ENCODE peak calls at places on chromosomes 5 and 9, in seven cellular contexts. T is GM12891, U is stomach, Q is suprapubic skin, F is esophagus muscularis mucosa, B is transverse colon, R is breast epithelium. W is an unnamed sample.

GRCh38 chr5:132294728-132295504 is 722 bp downstream of the SLC22A4 start:
- DNase-seq in T (no peak), R (peak), U (peak), B (peak), Q (peak), F (no peak), W (no peak)

GRCh38 chr5:151221574-151221973 is 2.3 kb downstream of the CCDC69 start:
- DNase-seq in T (no peak), Q (no peak), R (no peak), F (no peak), B (no peak), U (no peak), W (no peak)

GRCh38 chr5:154520861-154521453 is 42.9 kb upstream of the HAND1 start:
- DNase-seq in Q (no peak), T (peak), B (peak), R (no peak), U (no peak), F (no peak), W (peak)

GRCh38 chr5:5387192-5387591 is 35.3 kb upstream of the ICE1 start:
- DNase-seq in T (no peak), R (no peak), F (no peak), Q (no peak), U (no peak), B (no peak), W (no peak)

GRCh38 chr9:108904161-108904560 is 29.8 kb downstream of the ELP1 start:
- DNase-seq in T (no peak), B (no peak), F (no peak), U (no peak), R (no peak), Q (no peak), W (no peak)

GRCh38 chr5:36177715-36178556 is 26.0 kb downstream of the SKP2 start:
- DNase-seq in Q (no peak), T (no peak), F (no peak), R (no peak), B (no peak), U (no peak), W (no peak)

GRCh38 chr9:9904021-9904420 is 708.8 kb downstream of the PTPRD start:
- DNase-seq in F (no peak), B (no peak), R (no peak), Q (no peak), T (no peak), U (no peak), W (no peak)

GRCh38 chr5:150562832-150563231 is 54.9 kb downstream of the NDST1 start:
- DNase-seq in B (peak), U (no peak), T (no peak), F (no peak), Q (no peak), R (no peak), W (no peak)

GRCh38 chr5:173903396-173904140 is 15.4 kb downstream of the CPEB4 start:
- DNase-seq in Q (no peak), B (no peak), T (no peak), F (no peak), U (no peak), R (no peak), W (no peak)

GRCh38 chr5:126414874-126415502 is 8.2 kb upstream of the GRAMD2B start:
- DNase-seq in Q (no peak), U (no peak), F (no peak), R (peak), B (no peak), T (no peak), W (no peak)

GRCh38 chr5:110088676-110089436 is 399.1 kb downstream of the MAN2A1 start:
- DNase-seq in Q (no peak), T (no peak), R (no peak), U (no peak), F (no peak), B (no peak), W (no peak)

GRCh38 chr9:4985376-4986266 is 549 bp downstream of the JAK2 start:
- DNase-seq in T (no peak), Q (peak), B (peak), U (peak), R (no peak), F (no peak), W (no peak)

GRCh38 chr5:171610686-171611085 is 174.9 kb upstream of the SMIM23 start:
- DNase-seq in Q (no peak), F (no peak), R (no peak), T (no peak), B (no peak), U (no peak), W (no peak)

GRCh38 chr5:1507457-1507856 is 16.3 kb downstream of the LPCAT1 start:
- DNase-seq in Q (peak), R (no peak), T (no peak), U (no peak), B (no peak), F (no peak), W (no peak)

GRCh38 chr9:88745281-88746001 is 210.5 kb downstream of the NXNL2 start:
- DNase-seq in R (no peak), T (no peak), F (peak), Q (no peak), B (peak), U (no peak), W (no peak)

GRCh38 chr5:93658044-93658443 is 75.0 kb downstream of the NR2F1 start:
- DNase-seq in R (no peak), B (no peak), Q (no peak), F (no peak), T (no peak), U (no peak), W (no peak)

GRCh38 chr5:40762716-40763115 is 7.0 kb upstream of the TTC33 start:
- DNase-seq in T (no peak), Q (no peak), B (no peak), R (no peak), F (no peak), U (no peak), W (no peak)

GRCh38 chr5:74272019-74272775 is 368.3 kb downstream of the ENC1 start:
- DNase-seq in Q (no peak), U (no peak), R (no peak), B (no peak), F (peak), T (no peak), W (no peak)

GRCh38 chr9:128027166-128027539 is 40.0 kb downstream of the NAIF1 start:
- DNase-seq in B (peak), F (no peak), R (no peak), Q (no peak), T (no peak), U (no peak), W (no peak)

DNA sequence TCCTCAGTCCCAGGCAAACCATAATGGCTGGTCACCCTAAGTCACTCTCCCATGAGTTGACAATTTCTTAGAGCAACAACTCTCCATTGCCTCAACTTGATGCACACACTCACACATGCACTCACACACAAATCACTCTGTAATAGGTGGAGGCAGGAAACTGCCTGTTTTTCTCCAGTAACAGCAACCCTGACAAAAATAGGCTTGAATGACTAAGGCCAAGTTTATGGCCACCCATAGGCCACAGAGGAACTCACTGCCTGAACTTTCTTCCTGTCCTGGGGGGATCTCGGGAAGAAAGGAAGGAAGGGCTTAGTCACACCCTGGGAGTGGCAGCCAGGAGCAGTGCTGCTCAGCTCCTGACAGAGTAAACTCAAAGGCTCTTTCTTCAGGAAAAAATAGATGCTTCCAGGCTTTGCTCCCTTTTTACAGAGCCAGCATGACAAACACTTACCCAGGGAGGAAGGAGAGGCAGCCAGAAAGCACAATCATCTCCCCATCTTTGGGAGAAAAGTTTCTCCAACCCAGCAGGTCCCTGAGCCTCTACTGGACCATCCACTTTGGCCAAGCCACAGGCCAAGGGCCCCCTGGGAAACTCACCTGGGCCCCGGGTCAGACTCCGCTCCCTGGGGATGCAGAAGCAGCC is 368 bp downstream of the SH3TC2 start:
- DNase-seq in B (peak), T (no peak), F (peak), U (no peak), Q (no peak), R (no peak), W (no peak)
- TF ChIP-seq POLR2AphosphoS5 in B (no peak), T (no peak), F (peak), U (no peak), Q (no peak), R (no peak), W (no peak)

GRCh38 chr5:91049112-91049511 is 334.0 kb downstream of the ARRDC3 start:
- DNase-seq in U (no peak), F (no peak), Q (no peak), B (no peak), R (no peak), T (no peak), W (no peak)
- TF ChIP-seq POLR2AphosphoS5 in U (no peak), F (no peak), Q (no peak), B (no peak), R (no peak), T (no peak), W (no peak)

GRCh38 chr9:133453651-133454050 is 6.1 kb upstream of the CACFD1 start:
- DNase-seq in B (no peak), T (no peak), Q (no peak), R (no peak), F (no peak), U (no peak), W (no peak)

GRCh38 chr9:133445293-133445969 is 14.3 kb upstream of the CACFD1 start:
- DNase-seq in F (no peak), Q (no peak), R (no peak), T (no peak), B (no peak), U (no peak), W (no peak)

GRCh38 chr9:133452562-133452961 is 7.2 kb upstream of the CACFD1 start:
- DNase-seq in U (no peak), Q (no peak), T (no peak), F (no peak), B (no peak), R (no peak), W (no peak)

GRCh38 chr9:133448487-133448972 is 11.2 kb upstream of the CACFD1 start:
- DNase-seq in T (no peak), F (no peak), Q (no peak), R (no peak), B (no peak), U (peak), W (no peak)

DNA sequence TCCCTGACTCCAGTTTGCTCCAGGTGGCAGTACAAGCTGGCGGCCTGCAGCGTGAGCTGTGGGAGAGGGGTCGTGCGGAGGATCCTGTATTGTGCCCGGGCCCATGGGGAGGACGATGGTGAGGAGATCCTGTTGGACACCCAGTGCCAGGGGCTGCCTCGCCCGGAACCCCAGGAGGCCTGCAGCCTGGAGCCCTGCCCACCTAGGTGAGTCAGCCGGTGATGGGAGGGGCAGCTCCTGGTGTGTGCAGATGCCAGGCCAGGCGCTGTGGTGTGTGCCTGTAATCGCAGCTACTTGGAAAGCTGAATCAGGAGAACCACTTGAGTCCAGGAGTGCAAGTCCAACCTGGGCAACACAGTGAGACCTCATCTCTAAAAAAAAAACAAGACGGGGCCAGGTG is 10.0 kb upstream of the CACFD1 start:
- DNase-seq in Q (no peak), T (no peak), B (peak), F (no peak), U (peak), R (peak), W (no peak)
- TF ChIP-seq POLR2AphosphoS5 in Q (no peak), T (no peak), B (no peak), F (no peak), U (no peak), R (no peak), W (no peak)

GRCh38 chr9:110048473-110048975 is 159.4 kb downstream of the C9orf152 start:
- DNase-seq in R (peak), T (peak), U (peak), B (peak), F (peak), Q (peak), W (peak)
- TF ChIP-seq POLR2AphosphoS5 in R (no peak), T (peak), U (no peak), B (peak), F (peak), Q (no peak), W (no peak)

GRCh38 chr9:97502984-97503861 is 1.8 kb downstream of the TMOD1 start:
- DNase-seq in U (no peak), F (no peak), T (no peak), Q (no peak), B (no peak), R (no peak), W (no peak)
- TF ChIP-seq POLR2AphosphoS5 in U (no peak), F (peak), T (no peak), Q (no peak), B (no peak), R (no peak), W (no peak)

GRCh38 chr5:97838214-97838613 is 655.2 kb upstream of the RIOK2 start:
- DNase-seq in Q (no peak), T (no peak), U (no peak), F (no peak), B (no peak), R (no peak), W (no peak)
- TF ChIP-seq POLR2AphosphoS5 in Q (no peak), T (no peak), U (no peak), F (no peak), B (no peak), R (no peak), W (no peak)

DNA sequence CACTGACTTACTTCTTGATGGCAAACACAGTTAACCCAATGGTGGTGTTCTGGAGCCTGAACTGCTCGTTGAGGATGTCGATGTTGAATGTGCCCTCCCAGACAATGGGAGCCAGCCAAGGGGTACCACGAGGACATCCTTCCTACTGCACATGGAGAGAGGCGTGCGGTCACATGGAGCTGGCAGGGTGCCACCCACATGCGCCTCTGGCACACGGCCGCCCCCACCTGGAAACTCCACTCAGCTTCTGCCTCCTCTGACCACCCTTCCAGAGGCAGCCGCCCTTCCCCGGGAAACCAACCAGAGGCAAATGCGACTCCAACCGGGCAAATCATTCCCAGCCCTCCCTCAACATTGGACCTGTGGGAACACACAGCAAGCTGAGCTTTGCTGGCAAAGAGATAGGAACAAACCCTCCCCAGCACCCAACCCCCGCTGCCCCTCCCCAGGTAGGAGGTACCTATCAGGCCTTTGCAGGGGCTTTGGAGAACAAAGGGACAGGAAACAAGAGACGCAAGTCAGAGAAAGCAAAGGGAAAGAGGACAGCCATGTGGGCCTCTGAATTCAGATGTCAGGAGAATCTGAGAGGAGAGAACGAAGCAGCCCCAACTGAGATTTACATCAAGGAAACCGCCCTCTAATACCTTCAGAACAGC is 17.5 kb downstream of the ABO start:
- DNase-seq in R (peak), B (no peak), F (no peak), Q (no peak), T (no peak), U (peak), W (no peak)
- TF ChIP-seq POLR2AphosphoS5 in R (peak), B (no peak), F (peak), Q (no peak), T (no peak), U (no peak), W (no peak)

GRCh38 chr9:68834931-68835520 is 130.0 kb downstream of the PIP5K1B start:
- DNase-seq in U (no peak), Q (no peak), B (no peak), T (no peak), R (no peak), F (no peak), W (no peak)

GRCh38 chr9:68836788-68837187 is 131.7 kb downstream of the PIP5K1B start:
- DNase-seq in B (no peak), R (no peak), U (no peak), Q (no peak), F (no peak), T (no peak), W (no peak)

GRCh38 chr9:68827833-68828744 is 123.0 kb downstream of the PIP5K1B start:
- DNase-seq in T (no peak), R (no peak), F (no peak), B (no peak), Q (no peak), U (no peak), W (no peak)

GRCh38 chr9:68832853-68833518 is 127.9 kb downstream of the PIP5K1B start:
- DNase-seq in T (no peak), R (peak), F (no peak), B (no peak), U (no peak), Q (no peak), W (no peak)

DNA sequence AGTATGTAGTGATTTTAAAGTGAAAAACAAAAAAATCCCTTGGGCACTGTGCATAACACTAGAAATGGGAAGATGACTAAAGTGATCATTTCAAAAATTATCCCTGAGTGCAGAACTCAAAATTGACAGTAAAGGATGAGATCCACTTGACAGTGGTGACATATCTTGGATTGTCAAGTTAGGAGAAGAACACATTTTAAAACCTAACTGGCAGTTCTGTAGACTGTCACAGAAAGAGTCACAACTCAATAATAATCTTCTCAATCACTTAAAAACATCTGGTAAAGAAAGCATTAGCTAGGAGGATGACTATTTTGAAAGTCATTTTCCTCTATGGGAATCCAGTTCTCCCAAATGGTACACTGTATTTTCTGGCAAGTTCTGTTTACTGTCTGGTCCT is 127.1 kb downstream of the PIP5K1B start:
- DNase-seq in T (no peak), B (no peak), R (no peak), F (no peak), Q (no peak), U (no peak), W (no peak)
- TF ChIP-seq POLR2AphosphoS5 in T (no peak), B (no peak), R (no peak), F (no peak), Q (no peak), U (no peak), W (no peak)